ENCODE peak calls at places on chromosomes 7 and 10, in ten cellular contexts. One of them, this sample, is unnamed. For H3K4me1, the result is how much of the 10 kb centered on the place peaks cover.

GRCh38 chr10:23384364-23384763 is 39.8 kb upstream of the C10orf67 start:
- DNase-seq in hepatocyte: no peak
- DNase-seq in body of pancreas: no peak
- DNase-seq in A549: no peak
- DNase-seq in spleen: no peak
- DNase-seq in heart right ventricle: no peak
- DNase-seq in tibial artery: no peak
- DNase-seq in CD8-positive, alpha-beta T cell: no peak
- DNase-seq in endothelial cell of umbilical vein: no peak
- DNase-seq in heart left ventricle: no peak
- DNase-seq in this sample: no peak

GRCh38 chr7:91288208-91288824 is 24.1 kb downstream of the FZD1 start:
- DNase-seq in hepatocyte: peak
- DNase-seq in body of pancreas: peak
- DNase-seq in A549: no peak
- DNase-seq in spleen: no peak
- DNase-seq in heart right ventricle: peak
- DNase-seq in tibial artery: peak
- DNase-seq in CD8-positive, alpha-beta T cell: no peak
- DNase-seq in endothelial cell of umbilical vein: peak
- DNase-seq in heart left ventricle: peak
- DNase-seq in this sample: peak

GRCh38 chr10:69461327-69462025 is 10.2 kb downstream of the TSPAN15 start:
- DNase-seq in hepatocyte: no peak
- DNase-seq in body of pancreas: no peak
- DNase-seq in A549: no peak
- DNase-seq in spleen: peak
- DNase-seq in heart right ventricle: no peak
- DNase-seq in tibial artery: no peak
- DNase-seq in CD8-positive, alpha-beta T cell: no peak
- DNase-seq in endothelial cell of umbilical vein: peak
- DNase-seq in heart left ventricle: peak
- DNase-seq in this sample: no peak

GRCh38 chr10:56537984-56538383 is 176.9 kb upstream of the ZWINT start:
- DNase-seq in hepatocyte: peak
- DNase-seq in body of pancreas: no peak
- DNase-seq in A549: no peak
- DNase-seq in spleen: no peak
- DNase-seq in heart right ventricle: no peak
- DNase-seq in tibial artery: no peak
- DNase-seq in CD8-positive, alpha-beta T cell: no peak
- DNase-seq in endothelial cell of umbilical vein: no peak
- DNase-seq in heart left ventricle: no peak
- DNase-seq in this sample: peak

GRCh38 chr10:103278862-103279298 is 1.9 kb downstream of the INA start:
- DNase-seq in hepatocyte: peak
- DNase-seq in body of pancreas: peak
- DNase-seq in A549: no peak
- DNase-seq in spleen: no peak
- DNase-seq in heart right ventricle: peak
- DNase-seq in tibial artery: peak
- DNase-seq in CD8-positive, alpha-beta T cell: no peak
- DNase-seq in endothelial cell of umbilical vein: peak
- DNase-seq in heart left ventricle: peak
- DNase-seq in this sample: peak

GRCh38 chr10:16989826-16990293 is 139.8 kb downstream of the CUBN start:
- DNase-seq in hepatocyte: no peak
- DNase-seq in body of pancreas: no peak
- DNase-seq in A549: no peak
- DNase-seq in spleen: no peak
- DNase-seq in heart right ventricle: no peak
- DNase-seq in tibial artery: no peak
- DNase-seq in CD8-positive, alpha-beta T cell: no peak
- DNase-seq in endothelial cell of umbilical vein: no peak
- DNase-seq in heart left ventricle: no peak
- DNase-seq in this sample: no peak

GRCh38 chr10:99630439-99630838 is 10.2 kb upstream of the SLC25A28 start:
- DNase-seq in hepatocyte: peak
- DNase-seq in body of pancreas: peak
- DNase-seq in A549: no peak
- DNase-seq in spleen: no peak
- DNase-seq in heart right ventricle: no peak
- DNase-seq in tibial artery: no peak
- DNase-seq in CD8-positive, alpha-beta T cell: no peak
- DNase-seq in endothelial cell of umbilical vein: peak
- DNase-seq in heart left ventricle: no peak
- DNase-seq in this sample: no peak

GRCh38 chr10:76874896-76875295 is 762.7 kb downstream of the KCNMA1 start:
- DNase-seq in hepatocyte: no peak
- DNase-seq in body of pancreas: no peak
- DNase-seq in A549: no peak
- DNase-seq in spleen: no peak
- DNase-seq in heart right ventricle: no peak
- DNase-seq in tibial artery: peak
- DNase-seq in CD8-positive, alpha-beta T cell: no peak
- DNase-seq in endothelial cell of umbilical vein: no peak
- DNase-seq in heart left ventricle: no peak
- DNase-seq in this sample: no peak

GRCh38 chr10:8583096-8583495 is 528.6 kb downstream of the GATA3 start:
- DNase-seq in hepatocyte: no peak
- DNase-seq in body of pancreas: no peak
- DNase-seq in A549: no peak
- DNase-seq in spleen: no peak
- DNase-seq in heart right ventricle: no peak
- DNase-seq in tibial artery: no peak
- DNase-seq in CD8-positive, alpha-beta T cell: no peak
- DNase-seq in endothelial cell of umbilical vein: no peak
- DNase-seq in heart left ventricle: no peak
- DNase-seq in this sample: no peak

GRCh38 chr7:130071701-130072622 is 1.6 kb downstream of the KLHDC10 start:
- DNase-seq in hepatocyte: peak
- DNase-seq in body of pancreas: peak
- DNase-seq in A549: peak
- DNase-seq in spleen: no peak
- DNase-seq in heart right ventricle: no peak
- DNase-seq in tibial artery: peak
- DNase-seq in CD8-positive, alpha-beta T cell: peak
- DNase-seq in endothelial cell of umbilical vein: peak
- DNase-seq in heart left ventricle: peak
- DNase-seq in this sample: peak

GRCh38 chr10:27742926-27743735 is 2.5 kb downstream of the MKX start:
- DNase-seq in hepatocyte: peak
- DNase-seq in body of pancreas: peak
- DNase-seq in A549: no peak
- DNase-seq in spleen: peak
- DNase-seq in heart right ventricle: no peak
- DNase-seq in tibial artery: peak
- DNase-seq in CD8-positive, alpha-beta T cell: peak
- DNase-seq in endothelial cell of umbilical vein: peak
- DNase-seq in heart left ventricle: peak
- DNase-seq in this sample: peak

GRCh38 chr10:35822316-35822715 is 180.2 kb upstream of the FZD8 start:
- DNase-seq in hepatocyte: peak
- DNase-seq in body of pancreas: peak
- DNase-seq in A549: no peak
- DNase-seq in spleen: no peak
- DNase-seq in heart right ventricle: peak
- DNase-seq in tibial artery: peak
- DNase-seq in CD8-positive, alpha-beta T cell: no peak
- DNase-seq in endothelial cell of umbilical vein: no peak
- DNase-seq in heart left ventricle: peak
- DNase-seq in this sample: peak

DNA sequence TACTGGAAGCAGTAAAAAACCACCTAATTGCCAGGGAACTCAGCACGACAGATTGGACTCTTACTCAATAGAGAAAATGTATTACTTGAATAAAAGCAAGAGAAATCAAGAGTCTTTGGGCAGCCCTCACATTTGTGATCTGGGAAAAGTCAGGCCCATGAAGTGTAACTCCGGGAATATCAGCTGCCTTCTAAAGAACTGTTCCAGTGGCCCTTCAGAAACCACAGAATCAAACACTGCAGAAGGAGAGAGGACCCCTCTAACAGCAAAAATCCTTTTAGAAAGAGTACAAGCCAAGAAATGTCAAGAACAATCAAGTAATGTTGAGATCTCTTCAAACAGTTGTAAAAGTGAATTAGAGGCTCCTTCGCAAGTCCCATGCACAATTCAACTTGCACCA is 540.0 kb upstream of the TEX47 start:
- DNase-seq in hepatocyte: no peak
- DNase-seq in body of pancreas: no peak
- DNase-seq in A549: no peak
- DNase-seq in spleen: no peak
- DNase-seq in heart right ventricle: no peak
- DNase-seq in tibial artery: no peak
- DNase-seq in CD8-positive, alpha-beta T cell: no peak
- DNase-seq in endothelial cell of umbilical vein: no peak
- DNase-seq in heart left ventricle: no peak
- DNase-seq in this sample: no peak
- H3K27ac ChIP-seq in hepatocyte: no peak
- H3K27ac ChIP-seq in body of pancreas: no peak
- H3K27ac ChIP-seq in A549: no peak
- H3K27ac ChIP-seq in spleen: no peak
- H3K27ac ChIP-seq in heart right ventricle: no peak
- H3K27ac ChIP-seq in tibial artery: no peak
- H3K27ac ChIP-seq in CD8-positive, alpha-beta T cell: no peak
- H3K27ac ChIP-seq in endothelial cell of umbilical vein: no peak
- H3K27ac ChIP-seq in heart left ventricle: no peak
- H3K27ac ChIP-seq in this sample: no peak

DNA sequence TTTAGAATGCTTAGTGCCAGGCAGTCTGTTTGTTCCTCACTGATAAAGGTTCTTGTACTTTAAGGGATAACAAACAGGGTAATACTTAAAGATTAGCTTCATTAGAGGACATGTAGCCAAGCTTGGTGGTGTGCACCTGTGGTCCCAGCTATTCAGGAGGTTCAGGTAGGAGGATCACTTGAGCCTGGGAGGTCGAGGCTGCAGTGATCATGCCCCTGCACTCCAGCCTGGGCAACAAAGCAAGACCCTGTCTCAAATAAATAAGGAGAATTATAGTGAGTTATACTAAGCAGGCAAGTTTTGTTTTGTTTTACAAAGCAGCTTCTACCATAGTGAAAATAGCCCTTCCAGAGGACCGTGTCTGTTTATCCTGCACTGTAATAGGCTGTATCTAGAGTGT is 5.8 kb downstream of the ARL5B start:
- DNase-seq in hepatocyte: no peak
- DNase-seq in body of pancreas: no peak
- DNase-seq in A549: no peak
- DNase-seq in spleen: no peak
- DNase-seq in heart right ventricle: no peak
- DNase-seq in tibial artery: no peak
- DNase-seq in CD8-positive, alpha-beta T cell: no peak
- DNase-seq in endothelial cell of umbilical vein: no peak
- DNase-seq in heart left ventricle: no peak
- DNase-seq in this sample: no peak
- H3K4me1 ChIP-seq in hepatocyte: under half
- H3K4me1 ChIP-seq in body of pancreas: half or more
- H3K4me1 ChIP-seq in A549: half or more
- H3K4me1 ChIP-seq in spleen: under half
- H3K4me1 ChIP-seq in heart right ventricle: under half
- H3K4me1 ChIP-seq in tibial artery: under half
- H3K4me1 ChIP-seq in CD8-positive, alpha-beta T cell: under half
- H3K4me1 ChIP-seq in endothelial cell of umbilical vein: under half
- H3K4me1 ChIP-seq in heart left ventricle: under half
- H3K4me1 ChIP-seq in this sample: under half

GRCh38 chr10:119462773-119463172 is 79.7 kb downstream of the RGS10 start:
- DNase-seq in hepatocyte: no peak
- DNase-seq in body of pancreas: no peak
- DNase-seq in A549: no peak
- DNase-seq in spleen: no peak
- DNase-seq in heart right ventricle: no peak
- DNase-seq in tibial artery: no peak
- DNase-seq in CD8-positive, alpha-beta T cell: no peak
- DNase-seq in endothelial cell of umbilical vein: no peak
- DNase-seq in heart left ventricle: no peak
- DNase-seq in this sample: no peak
- H3K27ac ChIP-seq in hepatocyte: no peak
- H3K27ac ChIP-seq in body of pancreas: no peak
- H3K27ac ChIP-seq in A549: no peak
- H3K27ac ChIP-seq in spleen: no peak
- H3K27ac ChIP-seq in heart right ventricle: no peak
- H3K27ac ChIP-seq in tibial artery: no peak
- H3K27ac ChIP-seq in CD8-positive, alpha-beta T cell: no peak
- H3K27ac ChIP-seq in endothelial cell of umbilical vein: no peak
- H3K27ac ChIP-seq in heart left ventricle: no peak
- H3K27ac ChIP-seq in this sample: no peak

GRCh38 chr7:2523461-2523905 is 3.9 kb downstream of the LFNG start:
- DNase-seq in hepatocyte: no peak
- DNase-seq in body of pancreas: peak
- DNase-seq in A549: no peak
- DNase-seq in spleen: peak
- DNase-seq in heart right ventricle: no peak
- DNase-seq in tibial artery: no peak
- DNase-seq in CD8-positive, alpha-beta T cell: no peak
- DNase-seq in endothelial cell of umbilical vein: no peak
- DNase-seq in heart left ventricle: no peak
- DNase-seq in this sample: no peak
- H3K4me1 ChIP-seq in hepatocyte: under half
- H3K4me1 ChIP-seq in body of pancreas: half or more
- H3K4me1 ChIP-seq in A549: half or more
- H3K4me1 ChIP-seq in spleen: half or more
- H3K4me1 ChIP-seq in heart right ventricle: under half
- H3K4me1 ChIP-seq in tibial artery: half or more
- H3K4me1 ChIP-seq in CD8-positive, alpha-beta T cell: half or more
- H3K4me1 ChIP-seq in endothelial cell of umbilical vein: under half
- H3K4me1 ChIP-seq in heart left ventricle: under half
- H3K4me1 ChIP-seq in this sample: half or more

DNA sequence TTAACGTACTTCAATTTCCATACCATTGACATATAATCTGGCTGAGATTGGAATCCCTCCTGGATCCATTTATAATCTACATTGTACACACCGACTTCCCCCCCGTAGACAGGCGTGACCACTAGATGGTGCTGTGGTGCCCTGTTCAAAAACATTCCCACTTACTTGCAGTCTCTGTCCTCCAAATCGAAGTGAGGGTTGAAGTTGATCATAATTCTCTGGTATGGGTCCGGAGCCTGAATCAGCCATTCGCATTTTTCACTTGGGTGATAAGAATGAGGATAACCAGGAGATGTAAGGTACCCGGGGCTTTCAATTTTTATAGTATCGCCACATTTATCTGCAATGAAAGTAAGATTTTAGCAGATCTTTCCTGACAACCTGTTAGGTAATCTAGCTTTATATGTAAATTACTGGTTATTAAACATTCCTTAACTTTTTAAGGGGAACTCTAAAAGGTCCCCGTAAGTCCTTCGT is 3.9 kb downstream of the NRP1 start:
- DNase-seq in hepatocyte: peak
- DNase-seq in body of pancreas: peak
- DNase-seq in A549: peak
- DNase-seq in spleen: peak
- DNase-seq in heart right ventricle: peak
- DNase-seq in tibial artery: peak
- DNase-seq in CD8-positive, alpha-beta T cell: peak
- DNase-seq in endothelial cell of umbilical vein: peak
- DNase-seq in heart left ventricle: peak
- DNase-seq in this sample: peak
- H3K27ac ChIP-seq in hepatocyte: no peak
- H3K27ac ChIP-seq in body of pancreas: peak
- H3K27ac ChIP-seq in A549: peak
- H3K27ac ChIP-seq in spleen: peak
- H3K27ac ChIP-seq in heart right ventricle: peak
- H3K27ac ChIP-seq in tibial artery: peak
- H3K27ac ChIP-seq in CD8-positive, alpha-beta T cell: no peak
- H3K27ac ChIP-seq in endothelial cell of umbilical vein: peak
- H3K27ac ChIP-seq in heart left ventricle: peak
- H3K27ac ChIP-seq in this sample: no peak

GRCh38 chr7:136023134-136023869 is 46.1 kb upstream of the MTPN start:
- DNase-seq in hepatocyte: no peak
- DNase-seq in body of pancreas: no peak
- DNase-seq in A549: no peak
- DNase-seq in spleen: no peak
- DNase-seq in heart right ventricle: no peak
- DNase-seq in tibial artery: no peak
- DNase-seq in CD8-positive, alpha-beta T cell: no peak
- DNase-seq in endothelial cell of umbilical vein: no peak
- DNase-seq in heart left ventricle: no peak
- DNase-seq in this sample: no peak
- H3K4me1 ChIP-seq in hepatocyte: under half
- H3K4me1 ChIP-seq in body of pancreas: under half
- H3K4me1 ChIP-seq in A549: under half
- H3K4me1 ChIP-seq in spleen: under half
- H3K4me1 ChIP-seq in heart right ventricle: under half
- H3K4me1 ChIP-seq in tibial artery: under half
- H3K4me1 ChIP-seq in CD8-positive, alpha-beta T cell: under half
- H3K4me1 ChIP-seq in endothelial cell of umbilical vein: under half
- H3K4me1 ChIP-seq in heart left ventricle: under half
- H3K4me1 ChIP-seq in this sample: under half

This sample was measured in SJSA1.